ENCODE peak calls at places on chromosomes 7 and 10, in seven cellular contexts. I is IMR-90; A is WTC11; S is type B pancreatic cell; O is CD8-positive, alpha-beta T cell; Z is uterus; J is Panc1. M is an unnamed sample.

GRCh38 chr10:78904196-78904595 is 164.6 kb upstream of the ZMIZ1 start:
- DNase-seq in A (no peak), S (peak), I (no peak), J (no peak), Z (no peak), O (no peak), M (no peak)

GRCh38 chr10:48938990-48939536 is 577 bp downstream of the LRRC18 start:
- DNase-seq in A (no peak), Z (no peak), J (no peak), S (peak), I (no peak), O (no peak), M (no peak)

GRCh38 chr10:47192273-47192672 is 107.7 kb upstream of the GDF10 start:
- DNase-seq in J (no peak), O (no peak), S (no peak), I (no peak), Z (no peak), A (no peak), M (no peak)

GRCh38 chr10:100009283-100009792 is 409 bp downstream of the DNMBP start:
- DNase-seq in A (no peak), O (no peak), Z (no peak), I (no peak), J (no peak), S (no peak), M (no peak)

GRCh38 chr10:75375828-75376227 is 25.7 kb downstream of the ZNF503 start:
- DNase-seq in J (no peak), S (no peak), Z (no peak), I (no peak), A (no peak), O (no peak), M (no peak)

GRCh38 chr10:70053896-70054641 is 1.4 kb downstream of the MACROH2A2 start:
- DNase-seq in J (no peak), S (peak), A (peak), I (no peak), Z (no peak), O (no peak), M (no peak)

GRCh38 chr10:77385315-77385714 is 252.3 kb downstream of the KCNMA1 start:
- DNase-seq in O (no peak), A (no peak), S (no peak), Z (no peak), I (no peak), J (no peak), M (no peak)

GRCh38 chr7:50812847-50813475 is 30.3 kb upstream of the GRB10 start:
- DNase-seq in S (no peak), J (peak), I (peak), O (no peak), A (no peak), Z (peak), M (no peak)

GRCh38 chr7:142632291-142633134 is 116.8 kb upstream of the PRSS1 start:
- DNase-seq in A (peak), S (peak), I (peak), O (peak), J (peak), Z (no peak), M (peak)

GRCh38 chr7:18727094-18727870 is 231.7 kb downstream of the HDAC9 start:
- DNase-seq in A (no peak), J (no peak), O (no peak), Z (no peak), S (no peak), I (peak), M (no peak)

GRCh38 chr7:99219185-99219767 is 11.4 kb upstream of the KPNA7 start:
- DNase-seq in A (no peak), J (no peak), I (no peak), Z (no peak), S (no peak), O (no peak), M (no peak)

GRCh38 chr10:69505636-69506318 is 54.5 kb downstream of the TSPAN15 start:
- DNase-seq in S (peak), Z (no peak), J (no peak), I (no peak), O (no peak), A (no peak), M (no peak)

GRCh38 chr7:124276005-124276606 is 243.2 kb upstream of the TMEM229A start:
- DNase-seq in A (peak), O (no peak), S (no peak), I (peak), J (no peak), Z (no peak), M (no peak)

GRCh38 chr10:113096111-113097045 is 146.3 kb downstream of the TCF7L2 start:
- DNase-seq in A (no peak), I (no peak), Z (peak), S (no peak), O (no peak), J (no peak), M (no peak)

GRCh38 chr7:2024227-2024918 is 208.4 kb downstream of the MAD1L1 start:
- DNase-seq in I (no peak), A (no peak), O (no peak), Z (no peak), S (peak), J (no peak), M (no peak)

GRCh38 chr7:98303906-98304305 is 22.4 kb downstream of the BRI3 start:
- DNase-seq in J (no peak), A (peak), I (no peak), Z (no peak), O (no peak), S (no peak), M (no peak)

GRCh38 chr10:72335394-72336258 is 19.1 kb downstream of the DNAJB12 start:
- DNase-seq in J (no peak), O (peak), A (no peak), Z (peak), S (no peak), I (no peak), M (peak)

GRCh38 chr10:70985824-70986336 is 97.5 kb upstream of the PCBD1 start:
- DNase-seq in A (no peak), I (no peak), J (no peak), Z (no peak), S (no peak), O (no peak), M (no peak)

DNA sequence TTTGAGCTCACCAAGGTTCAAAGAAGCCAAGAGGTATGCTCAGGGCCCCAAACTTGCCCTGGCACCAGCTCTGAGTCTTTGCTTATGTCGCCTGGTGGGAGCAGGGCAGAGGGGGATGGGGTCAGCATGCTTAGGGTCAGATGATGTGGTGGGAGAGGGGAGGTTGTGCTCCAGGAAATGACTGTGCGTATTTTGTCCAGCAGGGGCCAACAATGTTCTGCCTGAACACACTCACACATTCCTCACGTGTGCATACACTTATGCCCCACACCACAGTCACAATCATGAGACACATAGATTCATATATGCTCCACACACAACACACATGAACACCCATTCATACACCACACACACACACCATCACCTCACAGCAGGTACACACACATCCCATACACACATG is 4.4 kb upstream of the RAMP3 start:
- DNase-seq in J (no peak), O (no peak), I (peak), A (no peak), Z (no peak), S (no peak), M (no peak)
- TF ChIP-seq CTCF in J (no peak), O (no peak), I (no peak), A (no peak), Z (no peak), S (no peak), M (no peak)

GRCh38 chr7:130288168-130288567 is 4.8 kb upstream of the CPA4 start:
- DNase-seq in O (no peak), J (no peak), S (no peak), I (no peak), A (no peak), Z (no peak), M (no peak)

GRCh38 chr7:130289478-130289877 is 3.5 kb upstream of the CPA4 start:
- DNase-seq in O (no peak), J (no peak), I (no peak), Z (no peak), A (no peak), S (no peak), M (no peak)

GRCh38 chr7:130290745-130291144 is 2.2 kb upstream of the CPA4 start:
- DNase-seq in I (peak), O (no peak), J (no peak), Z (no peak), S (no peak), A (no peak), M (no peak)

GRCh38 chr7:130288829-130289228 is 4.1 kb upstream of the CPA4 start:
- DNase-seq in Z (no peak), J (no peak), A (no peak), I (no peak), O (no peak), S (no peak), M (no peak)

GRCh38 chr7:130286881-130287280 is 6.1 kb upstream of the CPA4 start:
- DNase-seq in I (peak), Z (no peak), S (no peak), O (no peak), J (no peak), A (no peak), M (no peak)
- TF ChIP-seq CTCF in I (no peak), Z (no peak), S (no peak), O (no peak), J (no peak), A (no peak), M (no peak)

GRCh38 chr10:130757821-130758489 is 553.6 kb downstream of the TCERG1L start:
- DNase-seq in J (no peak), O (no peak), Z (no peak), S (no peak), A (no peak), I (no peak), M (no peak)
- TF ChIP-seq CTCF in J (no peak), O (no peak), Z (no peak), S (no peak), A (no peak), I (no peak), M (no peak)

DNA sequence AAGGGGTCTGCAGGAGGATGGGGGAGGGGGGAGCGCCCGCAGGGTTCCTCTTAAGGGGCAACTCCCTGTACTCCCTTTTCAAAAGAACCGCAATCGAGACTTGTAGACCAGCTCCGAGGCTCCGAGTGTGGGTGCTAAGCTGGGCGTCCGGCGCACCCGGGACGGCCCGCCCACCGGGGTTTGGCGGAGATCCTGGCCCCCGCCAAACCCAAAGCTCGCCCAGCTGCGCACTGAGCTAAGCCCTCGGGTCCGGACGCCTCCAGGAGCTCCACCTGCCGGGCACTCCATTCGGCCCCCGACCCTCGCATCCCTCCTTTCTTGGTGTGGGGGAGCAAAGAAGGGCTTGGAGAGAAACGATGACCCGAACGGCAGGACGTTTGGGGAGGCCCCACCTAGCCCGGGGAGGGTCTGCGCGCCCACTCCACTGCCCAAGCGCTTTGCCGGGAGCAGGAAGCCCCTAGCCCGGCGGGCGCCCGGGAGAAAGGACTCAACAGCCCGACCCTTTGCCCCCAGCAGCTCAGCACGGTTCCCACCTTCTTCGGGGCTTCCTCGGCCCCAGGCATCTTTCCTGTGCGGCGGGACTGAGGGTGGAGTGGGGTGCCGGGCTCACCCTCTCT is 649 bp downstream of the AFAP1L2 start:
- DNase-seq in J (no peak), A (peak), I (no peak), S (no peak), Z (peak), O (no peak), M (no peak)
- TF ChIP-seq CTCF in J (peak), A (no peak), I (no peak), S (peak), Z (peak), O (no peak), M (no peak)

DNA sequence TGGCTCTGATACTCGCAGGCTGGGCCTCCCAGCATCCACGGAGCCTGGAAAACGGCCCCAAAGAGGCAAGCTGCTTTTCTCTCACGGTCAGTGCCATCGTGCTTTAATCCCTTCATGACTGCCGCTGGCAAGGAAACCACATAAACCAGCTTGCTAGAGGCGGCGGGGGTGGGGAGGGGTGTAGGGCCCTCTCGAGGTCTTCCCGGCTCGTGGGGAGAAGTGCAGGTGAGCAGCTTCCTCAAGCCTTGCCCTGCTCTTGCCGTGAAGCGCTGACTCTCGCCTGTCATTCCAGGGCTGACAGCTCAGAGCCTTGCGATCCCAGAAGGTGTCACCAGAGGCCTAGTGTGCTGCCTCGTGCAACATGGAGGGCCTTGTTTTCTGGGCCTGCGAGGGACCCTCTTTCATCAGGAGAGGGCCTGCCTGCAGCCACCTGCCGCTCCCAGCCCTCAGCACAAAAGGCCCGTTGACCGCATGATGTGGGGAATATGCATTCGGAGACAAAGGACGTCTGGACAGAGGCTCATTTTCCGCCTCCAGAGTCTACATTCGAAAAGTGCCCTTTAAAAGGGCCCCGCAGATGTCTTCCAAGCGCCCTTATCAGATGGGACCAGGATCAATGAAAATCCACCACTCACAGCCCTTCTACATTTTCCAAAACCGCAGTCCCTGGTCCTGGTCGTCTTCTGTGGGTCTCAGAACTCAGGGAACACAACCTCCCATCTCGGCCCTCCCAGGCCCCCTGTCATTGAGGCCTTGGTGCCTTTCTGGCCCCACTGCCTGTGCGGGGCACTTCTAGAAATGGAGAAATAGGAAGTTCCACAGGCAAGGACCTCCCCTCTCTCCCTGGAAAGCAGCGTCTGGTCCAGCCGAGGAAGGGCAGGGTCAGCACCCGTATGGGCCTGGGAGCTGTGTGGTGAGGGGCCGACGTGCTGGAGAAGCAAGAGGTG is 58.7 kb downstream of the ZRANB1 start:
- DNase-seq in O (no peak), I (peak), Z (peak), A (peak), S (peak), J (no peak), M (no peak)
- TF ChIP-seq CTCF in O (no peak), I (peak), Z (no peak), A (no peak), S (peak), J (no peak), M (no peak)

GRCh38 chr10:10235003-10235402 is 782.7 kb upstream of the CELF2 start:
- DNase-seq in S (no peak), O (no peak), Z (no peak), J (no peak), A (no peak), I (no peak), M (no peak)

DNA sequence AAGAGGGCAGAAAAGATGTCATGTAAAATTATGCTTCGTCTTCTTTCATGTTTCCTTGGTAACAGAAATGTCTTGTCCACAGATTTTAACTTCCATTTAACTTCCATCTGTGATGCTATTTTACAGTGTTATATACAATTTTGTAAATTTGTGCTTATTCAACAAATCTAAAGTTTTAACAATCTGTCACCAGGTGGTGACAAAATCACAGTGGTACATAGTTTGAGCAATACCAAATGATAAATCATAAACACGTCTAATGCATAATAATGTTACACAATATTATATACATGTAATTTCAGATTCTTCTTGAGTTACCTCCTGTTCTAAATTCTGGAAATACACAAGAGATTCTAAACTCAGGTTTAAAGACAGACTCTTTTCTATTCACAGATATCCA is 784.4 kb upstream of the CELF2 start:
- DNase-seq in Z (no peak), A (no peak), S (no peak), O (no peak), I (no peak), J (no peak), M (no peak)
- TF ChIP-seq CTCF in Z (no peak), A (no peak), S (no peak), O (no peak), I (no peak), J (no peak), M (no peak)